ENCODE peak calls at places on chromosomes 13 and 19, in seven cellular contexts. O, F, E, P, Y, C and V are unnamed samples.
A peak's percentile ranks its signal among the peaks of the same experiment; 100 is the strongest.

GRCh38 chr19:47110521-47111080 is 3.0 kb downstream of the ZC3H4 start:
- DNase-seq in O (peak; percentile 49), F (no peak), E (peak; percentile 30), P (no peak), Y (no peak), C (no peak), V (no peak)

GRCh38 chr19:18514800-18515682 is 6.8 kb downstream of the ELL start:
- DNase-seq in O (peak; percentile 45), F (peak; percentile 74), E (peak; percentile 90), P (no peak), Y (peak; percentile 58), C (no peak), V (peak; percentile 90)

GRCh38 chr13:62747629-62748028 is 1332.0 kb upstream of the PCDH20 start:
- DNase-seq in O (no peak), F (peak; percentile 4), E (no peak), P (no peak), Y (no peak), C (peak; percentile 1), V (no peak)

GRCh38 chr19:50239916-50240585 is 36.6 kb downstream of the MYH14 start:
- DNase-seq in O (no peak), F (peak; percentile 25), E (no peak), P (no peak), Y (no peak), C (no peak), V (no peak)

GRCh38 chr13:34926513-34926912 is 15.6 kb upstream of the NBEA start:
- DNase-seq in O (no peak), F (peak; percentile 64), E (peak; percentile 55), P (no peak), Y (no peak), C (peak; percentile 66), V (peak; percentile 78)

GRCh38 chr13:59099182-59099950 is 1064.4 kb downstream of the DIAPH3 start:
- DNase-seq in O (no peak), F (no peak), E (no peak), P (no peak), Y (no peak), C (peak; percentile 42), V (peak; percentile 17)

GRCh38 chr19:48290341-48290922 is 20.6 kb downstream of the ZNF114 start:
- DNase-seq in O (no peak), F (peak; percentile 47), E (peak; percentile 42), P (peak; percentile 70), Y (no peak), C (peak; percentile 78), V (peak; percentile 29)

GRCh38 chr13:80303225-80303811 is 37.6 kb downstream of the SPRY2 start:
- DNase-seq in O (no peak), F (peak; percentile 45), E (no peak), P (no peak), Y (no peak), C (no peak), V (no peak)

GRCh38 chr19:41774515-41774980 is 19.2 kb downstream of the CEACAM6 start:
- DNase-seq in O (no peak), F (no peak), E (no peak), P (peak; percentile 57), Y (no peak), C (no peak), V (no peak)

GRCh38 chr19:58328999-58329398 is 2.2 kb downstream of the ZSCAN22 start:
- DNase-seq in O (peak; percentile 71), F (no peak), E (no peak), P (no peak), Y (no peak), C (no peak), V (no peak)

GRCh38 chr13:37453246-37453645 is 145.3 kb downstream of the POSTN start:
- DNase-seq in O (no peak), F (peak; percentile 90), E (no peak), P (no peak), Y (no peak), C (peak; percentile 47), V (peak; percentile 82)

GRCh38 chr13:43326100-43326499 is 302.7 kb downstream of the DNAJC15 start:
- DNase-seq in O (no peak), F (no peak), E (no peak), P (no peak), Y (no peak), C (no peak), V (no peak)

GRCh38 chr19:31500540-31500830 is 151.2 kb upstream of the TSHZ3 start:
- DNase-seq in O (no peak), F (no peak), E (no peak), P (no peak), Y (no peak), C (no peak), V (no peak)

GRCh38 chr13:46667687-46668281 is 114.8 kb downstream of the LRCH1 start:
- DNase-seq in O (no peak), F (peak; percentile 24), E (no peak), P (no peak), Y (no peak), C (no peak), V (peak; percentile 38)

GRCh38 chr19:32308436-32309077 is 36.9 kb upstream of the ZNF507 start:
- DNase-seq in O (no peak), F (no peak), E (no peak), P (no peak), Y (no peak), C (no peak), V (peak; percentile 1)

DNA sequence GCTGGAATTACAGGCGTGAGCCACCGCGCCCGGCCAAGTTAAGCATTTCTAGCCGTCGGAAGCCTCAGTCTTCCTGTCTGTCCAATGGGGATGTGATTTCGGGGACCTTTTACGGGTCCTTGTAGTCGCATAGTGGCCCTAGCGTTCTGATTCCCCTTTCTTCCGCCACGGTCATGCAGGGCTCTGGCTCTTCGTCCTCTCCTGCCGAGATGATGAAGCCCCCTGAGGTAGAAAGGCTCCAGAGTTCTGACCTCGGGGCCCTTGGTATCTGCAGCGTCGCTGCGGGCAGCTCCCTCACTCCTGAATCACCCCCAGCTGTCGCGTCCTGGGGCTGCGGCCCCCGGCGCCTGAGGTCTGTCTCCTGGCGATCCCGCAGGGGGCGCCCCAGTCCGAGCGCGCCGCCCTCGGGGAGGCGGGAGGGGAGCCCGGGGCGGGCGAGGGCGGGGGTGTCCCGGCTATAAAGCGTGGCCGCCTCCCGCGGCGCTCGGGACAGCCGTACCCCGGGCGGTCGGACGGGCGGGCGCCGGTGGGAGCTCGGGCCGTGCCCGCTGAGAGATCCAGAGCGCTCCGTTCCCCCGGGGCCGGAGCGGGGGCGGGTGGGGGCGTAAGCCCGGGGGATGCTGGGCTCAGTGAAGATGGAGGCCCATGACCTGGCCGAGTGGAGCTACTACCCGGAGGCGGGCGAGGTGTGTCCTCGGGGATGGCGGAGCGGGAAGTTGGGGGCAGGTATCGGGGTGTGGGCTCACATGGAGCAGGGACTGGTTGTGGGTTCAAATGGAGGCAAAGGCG is at the start of gene FOXA3:
- DNase-seq in O (peak; percentile 92), F (peak; percentile 38), E (peak; percentile 32), P (peak; percentile 96), Y (peak; percentile 81), C (peak; percentile 15), V (peak; percentile 25)
- TF ChIP-seq CTCF in O (peak; percentile 98), F (no peak), E (peak; percentile 56), P (peak; percentile 96), Y (peak; percentile 85), C (peak; percentile 26), V (peak; percentile 28)

DNA sequence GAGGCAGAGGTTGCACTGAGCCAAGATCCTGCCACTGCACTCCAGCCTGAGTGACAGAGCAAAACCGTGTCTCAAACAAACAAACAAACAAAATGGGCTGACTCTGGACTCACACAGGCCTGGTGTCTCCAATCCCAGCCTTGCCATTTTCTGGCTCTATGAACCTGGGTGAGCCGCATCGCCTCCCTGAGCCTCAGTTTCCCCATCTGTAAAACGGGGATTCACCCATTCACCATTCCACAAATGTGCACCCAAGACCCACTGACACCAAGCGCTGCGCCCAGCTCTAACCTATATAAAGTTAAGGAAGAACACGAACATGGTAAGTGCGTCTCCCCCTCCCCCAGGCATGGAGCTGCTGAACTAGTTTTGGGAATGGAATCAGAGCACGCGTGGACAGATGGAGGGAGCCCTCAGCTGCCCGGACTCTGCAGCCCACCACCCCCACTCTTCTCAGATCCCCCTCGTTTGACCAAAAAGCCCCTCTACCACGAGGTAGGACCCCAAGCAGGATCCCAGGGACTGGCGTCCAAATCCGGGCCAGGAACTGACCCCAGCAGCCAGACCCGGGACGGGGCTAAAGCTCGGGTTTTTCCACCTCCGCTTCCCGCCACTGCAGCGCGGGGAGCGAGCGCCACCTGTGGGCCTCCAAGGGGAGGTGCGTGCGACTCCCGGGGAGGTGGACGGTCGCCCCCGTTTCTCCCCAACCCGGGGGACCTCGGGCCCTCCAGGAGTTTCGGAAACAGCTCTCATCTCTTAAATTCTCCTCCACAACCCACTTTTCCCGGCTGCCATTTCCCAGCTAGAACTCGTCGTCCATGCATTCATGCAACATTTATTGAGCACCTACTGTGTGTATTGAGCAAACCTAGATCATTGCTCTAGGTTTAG is 33.0 kb upstream of the ADGRE5 start:
- DNase-seq in O (peak; percentile 80), F (peak; percentile 43), E (peak; percentile 37), P (peak; percentile 76), Y (peak; percentile 65), C (peak; percentile 25), V (peak; percentile 59)
- H3K4me3 ChIP-seq in O (peak overlapping the region; percentile 35), F (peak overlapping the region; percentile 13), E (no peak overlapping the region), P (peak overlapping the region; percentile 31), Y (no peak overlapping the region), C (no peak overlapping the region), V (peak overlapping the region; percentile 38)

GRCh38 chr13:23468811-23469210 is 35.3 kb upstream of the SACS start:
- DNase-seq in O (no peak), F (no peak), E (no peak), P (no peak), Y (no peak), C (no peak), V (no peak)

GRCh38 chr13:23467932-23468278 is 34.4 kb upstream of the SACS start:
- DNase-seq in O (no peak), F (no peak), E (no peak), P (no peak), Y (no peak), C (no peak), V (no peak)

GRCh38 chr13:23463631-23464030 is 30.1 kb upstream of the SACS start:
- DNase-seq in O (no peak), F (no peak), E (no peak), P (no peak), Y (no peak), C (peak; percentile 59), V (no peak)

GRCh38 chr13:23467048-23467931 is 33.8 kb upstream of the SACS start:
- DNase-seq in O (no peak), F (peak; percentile 44), E (no peak), P (no peak), Y (no peak), C (no peak), V (no peak)

GRCh38 chr13:23466144-23467002 is 32.9 kb upstream of the SACS start:
- DNase-seq in O (peak; percentile 45), F (peak; percentile 78), E (peak; percentile 77), P (peak; percentile 41), Y (peak; percentile 66), C (peak; percentile 79), V (peak; percentile 87)
- TF ChIP-seq CTCF in O (peak; percentile 59), F (peak; percentile 53), E (peak; percentile 46), P (peak; percentile 50), Y (peak; percentile 71), C (peak; percentile 55), V (peak; percentile 59)

DNA sequence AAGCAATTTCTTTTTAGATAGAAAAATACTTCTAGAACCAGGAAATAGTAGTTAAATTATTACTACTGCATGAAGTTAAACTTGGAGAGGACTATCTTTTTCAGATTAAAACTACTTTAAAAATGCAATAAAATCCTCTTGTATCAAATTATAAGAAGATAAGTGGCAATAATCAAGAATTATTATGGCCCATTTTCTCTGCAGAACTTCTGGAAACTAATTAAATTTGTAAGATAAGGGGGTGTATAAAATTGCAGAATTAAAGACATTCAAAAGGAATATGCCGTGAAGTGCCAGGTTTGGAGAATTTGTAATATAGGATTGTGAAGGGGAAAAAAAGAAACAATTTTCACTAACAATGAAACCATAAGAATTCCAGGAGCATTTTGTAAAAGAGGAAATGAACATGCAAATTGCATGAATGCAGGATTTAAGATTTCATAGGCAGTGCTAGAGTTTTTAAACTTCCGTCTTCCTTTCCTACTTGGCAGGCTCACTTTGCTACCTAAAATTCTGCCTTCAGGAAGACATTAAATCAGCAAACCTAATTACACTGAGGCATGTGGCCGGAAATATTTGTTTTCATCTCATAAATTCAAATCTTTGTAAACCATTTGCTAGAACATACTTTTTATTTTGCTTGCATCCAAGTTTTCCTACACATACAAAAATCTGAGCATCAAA is 167.1 kb downstream of the DCLK1 start:
- DNase-seq in O (no peak), F (no peak), E (peak; percentile 29), P (no peak), Y (no peak), C (no peak), V (no peak)
- H3K4me3 ChIP-seq in O (no peak overlapping the region), F (no peak overlapping the region), E (no peak overlapping the region), P (no peak overlapping the region), Y (no peak overlapping the region), C (no peak overlapping the region), V (no peak overlapping the region)